ENCODE peak calls at places on chromosomes 13 and 19, in six cellular contexts. Y is stimulated activated CD8-positive, alpha-beta memory T cell treated with anti-CD3 and anti-CD28 coated beads, Interleukin-15, amount 100 ng/mL, for 24 hours; T is left cardiac atrium; M is heart right ventricle; I is frontal cortex; G is SW 1271. O is an unnamed sample.

GRCh38 chr13:50715402-50716146 is 127.9 kb downstream of the DLEU7 start:
- DNase-seq in Y (no peak), T (peak), M (peak), I (no peak), G (no peak), O (no peak)

GRCh38 chr13:53138369-53139036 is 109.9 kb downstream of the OLFM4 start:
- DNase-seq in Y (no peak), T (peak), M (no peak), I (no peak), G (no peak), O (no peak)

GRCh38 chr19:18541992-18542935 is 1.1 kb downstream of the FKBP8 start:
- DNase-seq in Y (no peak), T (no peak), M (no peak), I (peak), G (no peak), O (no peak)

GRCh38 chr19:52691737-52692136 is 43.1 kb downstream of the ZNF611 start:
- DNase-seq in Y (no peak), T (no peak), M (no peak), I (no peak), G (no peak), O (no peak)

GRCh38 chr13:86038490-86038889 is 239.3 kb upstream of the SLITRK6 start:
- DNase-seq in Y (no peak), T (no peak), M (no peak), I (no peak), G (no peak), O (no peak)

GRCh38 chr13:29934531-29935308 is 84.3 kb upstream of the UBL3 start:
- DNase-seq in Y (no peak), T (peak), M (no peak), I (no peak), G (no peak), O (no peak)

GRCh38 chr19:56942749-56943148 is 102.2 kb upstream of the PEG3 start:
- DNase-seq in Y (no peak), T (peak), M (peak), I (no peak), G (no peak), O (no peak)

GRCh38 chr13:75901509-75901908 is 265.4 kb downstream of the LMO7 start:
- DNase-seq in Y (no peak), T (no peak), M (no peak), I (no peak), G (no peak), O (no peak)

GRCh38 chr19:29724102-29724641 is 9.1 kb upstream of the C19orf12 start:
- DNase-seq in Y (no peak), T (no peak), M (no peak), I (no peak), G (no peak), O (no peak)